ENCODE peak calls at places on chromosomes 6 and 20, in six cellular contexts. B is aorta, Q is heart right ventricle, E is adrenal gland, U is tibial artery, A is SJSA1. R is an unnamed sample.

GRCh38 chr6:94668896-94669295 is 908.4 kb upstream of the MANEA start:
- DNase-seq in B (no peak), Q (no peak), E (no peak), U (no peak), A (no peak), R (no peak)

GRCh38 chr20:2599265-2600060 is 53.0 kb upstream of the NOP56 start:
- DNase-seq in B (no peak), Q (no peak), E (no peak), U (no peak), A (no peak), R (no peak)

GRCh38 chr6:157139054-157139708 is 184.1 kb downstream of the TMEM242 start:
- DNase-seq in B (no peak), Q (no peak), E (no peak), U (no peak), A (no peak), R (no peak)

GRCh38 chr20:43590036-43590391 is 723 bp upstream of the IFT52 start:
- DNase-seq in B (no peak), Q (no peak), E (no peak), U (no peak), A (no peak), R (no peak)

GRCh38 chr20:6660441-6660840 is 107.0 kb upstream of the BMP2 start:
- DNase-seq in B (no peak), Q (no peak), E (no peak), U (no peak), A (no peak), R (no peak)

GRCh38 chr6:134253681-134254080 is 64.2 kb downstream of the SGK1 start:
- DNase-seq in B (no peak), Q (no peak), E (peak; percentile 55), U (peak; percentile 24), A (no peak), R (no peak)

GRCh38 chr6:167760979-167761793 is 65.5 kb upstream of the AFDN start:
- DNase-seq in B (no peak), Q (peak; percentile 60), E (peak; percentile 40), U (peak; percentile 70), A (no peak), R (no peak)

GRCh38 chr6:11595903-11596302 is 58.4 kb downstream of the TMEM170B start:
- DNase-seq in B (no peak), Q (no peak), E (no peak), U (no peak), A (no peak), R (no peak)

GRCh38 chr20:4053071-4053470 is 37.7 kb upstream of the RNF24 start:
- DNase-seq in B (no peak), Q (no peak), E (no peak), U (no peak), A (no peak), R (no peak)

GRCh38 chr6:163877877-163878639 is 463.5 kb downstream of the QKI start:
- DNase-seq in B (no peak), Q (no peak), E (no peak), U (no peak), A (no peak), R (no peak)

GRCh38 chr20:35002426-35003210 is 47.0 kb downstream of the MYH7B start:
- DNase-seq in B (peak; percentile 59), Q (no peak), E (no peak), U (no peak), A (no peak), R (no peak)

GRCh38 chr6:20652691-20653479 is 118.6 kb downstream of the CDKAL1 start:
- DNase-seq in B (no peak), Q (no peak), E (no peak), U (no peak), A (no peak), R (no peak)

GRCh38 chr20:44287272-44288097 is 23.5 kb downstream of the FITM2 start:
- DNase-seq in B (no peak), Q (peak; percentile 32), E (peak; percentile 52), U (no peak), A (no peak), R (no peak)

GRCh38 chr6:117840541-117840983 is 66.5 kb upstream of the SLC35F1 start:
- DNase-seq in B (no peak), Q (no peak), E (no peak), U (no peak), A (peak; percentile 20), R (peak; percentile 1)

GRCh38 chr6:36827261-36828079 is 11.8 kb downstream of the CPNE5 start:
- DNase-seq in B (no peak), Q (no peak), E (peak; percentile 48), U (peak; percentile 44), A (peak; percentile 75), R (peak; percentile 83)
- H3K27ac ChIP-seq in B (no peak overlapping the region), Q (peak overlapping the region; percentile 11), E (no peak overlapping the region), U (no peak overlapping the region), A (peak overlapping the region; percentile 28), R (no peak overlapping the region)

GRCh38 chr6:36867471-36868224 is 7.0 kb downstream of the PPIL1 start:
- DNase-seq in B (no peak), Q (peak; percentile 60), E (no peak), U (no peak), A (no peak), R (no peak)
- H3K4me1 ChIP-seq in B (no peaks in the 10 kb centered on the region), Q (peaks cover 27% of the 10 kb centered on the region), E (no peaks in the 10 kb centered on the region), U (no peaks in the 10 kb centered on the region), A (no peaks in the 10 kb centered on the region), R (peaks cover under 1% of the 10 kb centered on the region)

DNA sequence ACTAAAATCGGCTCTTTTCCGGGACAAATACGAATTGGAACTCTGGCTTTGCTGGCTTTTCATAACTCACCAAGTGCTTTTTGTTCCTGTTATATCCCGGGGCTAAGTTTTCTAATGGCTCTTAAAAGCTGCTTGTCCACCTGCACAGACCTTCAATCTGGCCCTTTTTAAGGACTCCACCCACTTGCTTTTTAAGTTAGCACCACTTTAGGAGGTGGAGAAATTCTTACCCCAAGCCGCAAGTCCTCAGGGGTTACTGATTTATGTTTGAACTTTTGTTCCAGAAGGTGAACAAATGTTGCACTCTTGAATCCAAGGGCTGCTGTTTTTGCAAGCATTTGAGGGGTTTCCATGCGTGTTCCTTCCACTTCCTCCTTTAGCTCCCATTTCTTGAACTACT is 37.8 kb downstream of the FAM184A start:
- DNase-seq in B (no peak), Q (no peak), E (no peak), U (no peak), A (no peak), R (no peak)
- H3K27ac ChIP-seq in B (no peak overlapping the region), Q (no peak overlapping the region), E (no peak overlapping the region), U (no peak overlapping the region), A (no peak overlapping the region), R (no peak overlapping the region)

GRCh38 chr6:34958748-34959147 is 69.7 kb downstream of the ANKS1A start:
- DNase-seq in B (no peak), Q (no peak), E (no peak), U (peak; percentile 28), A (no peak), R (no peak)

GRCh38 chr6:34951741-34952140 is 62.7 kb downstream of the ANKS1A start:
- DNase-seq in B (no peak), Q (no peak), E (no peak), U (no peak), A (no peak), R (no peak)

GRCh38 chr6:34953084-34954025 is 64.3 kb downstream of the ANKS1A start:
- DNase-seq in B (no peak), Q (no peak), E (no peak), U (no peak), A (peak; percentile 55), R (peak; percentile 34)

GRCh38 chr6:34957184-34957904 is 68.3 kb downstream of the ANKS1A start:
- DNase-seq in B (no peak), Q (no peak), E (no peak), U (no peak), A (no peak), R (no peak)

DNA sequence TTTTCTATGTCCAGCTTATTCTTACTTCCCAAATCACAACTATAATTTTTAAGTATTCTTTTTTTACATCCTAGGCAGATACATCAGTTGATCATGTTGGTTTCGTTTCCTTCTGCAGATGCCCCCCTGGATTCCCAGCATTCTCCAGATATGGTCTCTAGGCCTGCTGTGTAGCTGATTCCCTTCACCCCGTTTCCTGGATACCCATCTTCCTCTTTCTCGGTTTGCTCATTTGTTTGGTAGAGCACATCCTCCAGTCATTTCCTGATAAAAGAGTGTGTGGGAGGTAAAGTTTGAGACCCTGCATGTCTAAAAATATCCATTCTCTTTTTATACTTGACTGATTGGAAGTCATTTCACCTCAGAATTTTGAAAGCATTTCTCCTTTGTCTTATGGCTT is 66.4 kb downstream of the ANKS1A start:
- DNase-seq in B (no peak), Q (no peak), E (no peak), U (no peak), A (no peak), R (no peak)
- H3K4me1 ChIP-seq in B (no peaks in the 10 kb centered on the region), Q (peaks cover 42% of the 10 kb centered on the region), E (peaks cover 77% of the 10 kb centered on the region), U (no peaks in the 10 kb centered on the region), A (peaks cover 14% of the 10 kb centered on the region), R (peaks cover 18% of the 10 kb centered on the region)

GRCh38 chr20:32979201-32979998 is 24.8 kb downstream of the SUN5 start:
- DNase-seq in B (peak; percentile 28), Q (no peak), E (no peak), U (no peak), A (peak; percentile 15), R (no peak)

GRCh38 chr20:32975698-32976674 is 28.2 kb downstream of the SUN5 start:
- DNase-seq in B (no peak), Q (peak; percentile 48), E (no peak), U (no peak), A (no peak), R (no peak)

GRCh38 chr20:32978009-32978335 is 26.3 kb downstream of the SUN5 start:
- DNase-seq in B (no peak), Q (no peak), E (no peak), U (no peak), A (no peak), R (no peak)

GRCh38 chr20:32977281-32978008 is 26.8 kb downstream of the SUN5 start:
- DNase-seq in B (no peak), Q (no peak), E (no peak), U (no peak), A (no peak), R (no peak)

GRCh38 chr20:32976746-32977145 is 27.5 kb downstream of the SUN5 start:
- DNase-seq in B (no peak), Q (no peak), E (no peak), U (no peak), A (no peak), R (peak; percentile 54)
- H3K27ac ChIP-seq in B (no peak overlapping the region), Q (no peak overlapping the region), E (no peak overlapping the region), U (no peak overlapping the region), A (no peak overlapping the region), R (no peak overlapping the region)

R was measured in PC-9.